ENCODE peak calls at places on chromosome 6, in ten cellular contexts. M is suprapubic skin, Q is heart left ventricle, N is D341Med, E is A172, P is HFF-Myc, C is NCI-H2081, W is NCI-H524, U is activated T-cell treated with anti-CD3 and anti-CD28 coated beads for 1 hour, H is GM04504. X is an unnamed sample.

GRCh38 chr6:13457577-13457976 is 29.8 kb downstream of the GFOD1 start:
- DNase-seq in M (no peak), Q (no peak), N (no peak), E (no peak), P (no peak), C (no peak), W (no peak), U (no peak), H (no peak), X (peak; percentile 57)

GRCh38 chr6:158441639-158442308 is 118.1 kb upstream of the TMEM181 start:
- DNase-seq in M (no peak), Q (peak; percentile 52), N (no peak), E (no peak), P (no peak), C (no peak), W (no peak), U (no peak), H (no peak), X (no peak)

GRCh38 chr6:43932259-43932900 is 162.4 kb downstream of the VEGFA start:
- DNase-seq in M (no peak), Q (no peak), N (no peak), E (no peak), P (no peak), C (no peak), W (no peak), U (no peak), H (no peak), X (no peak)

GRCh38 chr6:36033935-36034334 is 6.3 kb downstream of the MAPK14 start:
- DNase-seq in M (no peak), Q (no peak), N (no peak), E (no peak), P (no peak), C (no peak), W (no peak), U (peak; percentile 6), H (no peak), X (no peak)

GRCh38 chr6:140463312-140463710 is 1088.9 kb upstream of the CITED2 start:
- DNase-seq in M (no peak), Q (no peak), N (no peak), E (no peak), P (no peak), C (peak; percentile 60), W (no peak), U (no peak), H (no peak), X (no peak)

GRCh38 chr6:144659202-144659731 is 374.1 kb downstream of the UTRN start:
- DNase-seq in M (no peak), Q (peak; percentile 20), N (no peak), E (no peak), P (no peak), C (peak; percentile 67), W (peak; percentile 62), U (no peak), H (no peak), X (no peak)

GRCh38 chr6:156703719-156704118 is 73.5 kb upstream of the ARID1B start:
- DNase-seq in M (no peak), Q (no peak), N (no peak), E (peak; percentile 10), P (no peak), C (no peak), W (no peak), U (no peak), H (no peak), X (no peak)

GRCh38 chr6:170137911-170138910 is 152.7 kb downstream of the DLL1 start:
- DNase-seq in M (peak; percentile 75), Q (peak; percentile 3), N (no peak), E (no peak), P (no peak), C (no peak), W (no peak), U (no peak), H (no peak), X (peak; percentile 68)

GRCh38 chr6:37867756-37868446 is 48.4 kb downstream of the ZFAND3 start:
- DNase-seq in M (no peak), Q (no peak), N (no peak), E (no peak), P (no peak), C (no peak), W (no peak), U (no peak), H (no peak), X (no peak)

GRCh38 chr6:41687501-41688175 is 47.8 kb downstream of the TFEB start:
- DNase-seq in M (no peak), Q (no peak), N (no peak), E (no peak), P (no peak), C (no peak), W (no peak), U (no peak), H (no peak), X (no peak)

GRCh38 chr6:96704713-96705112 is 132.6 kb downstream of the GPR63 start:
- DNase-seq in M (no peak), Q (no peak), N (no peak), E (no peak), P (no peak), C (no peak), W (no peak), U (no peak), H (no peak), X (no peak)

GRCh38 chr6:90003941-90004340 is 109.7 kb downstream of the GJA10 start:
- DNase-seq in M (no peak), Q (no peak), N (no peak), E (no peak), P (no peak), C (no peak), W (no peak), U (no peak), H (no peak), X (no peak)

GRCh38 chr6:131561925-131562707 is 10.9 kb upstream of the ARG1 start:
- DNase-seq in M (no peak), Q (no peak), N (no peak), E (no peak), P (no peak), C (no peak), W (no peak), U (no peak), H (no peak), X (no peak)

GRCh38 chr6:33783781-33784520 is 5.0 kb downstream of the LEMD2 start:
- DNase-seq in M (no peak), Q (no peak), N (no peak), E (no peak), P (no peak), C (no peak), W (no peak), U (no peak), H (no peak), X (no peak)

GRCh38 chr6:157976345-157977175 is 5.1 kb upstream of the SYNJ2 start:
- DNase-seq in M (peak; percentile 65), Q (no peak), N (no peak), E (no peak), P (no peak), C (no peak), W (no peak), U (no peak), H (no peak), X (no peak)

GRCh38 chr6:111812080-111813038 is 60.9 kb downstream of the FYN start:
- DNase-seq in M (no peak), Q (no peak), N (peak; percentile 63), E (peak; percentile 29), P (no peak), C (no peak), W (peak; percentile 95), U (no peak), H (no peak), X (no peak)

GRCh38 chr6:150667977-150668716 is 68.5 kb downstream of the PLEKHG1 start:
- DNase-seq in M (peak; percentile 94), Q (peak; percentile 89), N (no peak), E (peak; percentile 29), P (peak; percentile 94), C (peak; percentile 6), W (peak; percentile 42), U (no peak), H (peak; percentile 64), X (peak; percentile 87)

GRCh38 chr6:139536751-139537617 is 162.5 kb upstream of the CITED2 start:
- DNase-seq in M (no peak), Q (no peak), N (no peak), E (no peak), P (no peak), C (no peak), W (no peak), U (no peak), H (no peak), X (no peak)

X was measured in coronary artery.